ENCODE peak calls at places on chromosomes 1 and 21, in ten cellular contexts. T is PC-9, J is SK-N-SH, P is GM23248, W is MM.1S, V is GM23338, G is HCT116, C is OCI-LY7, H is PC-3, M is hepatocyte. E is an unnamed sample.

GRCh38 chr1:1109743-1110142 is 6.1 kb downstream of the C1orf159 start:
- DNase-seq in T (peak; percentile 78), J (no peak), P (no peak), M (no peak), G (no peak), W (no peak), V (no peak), H (peak; percentile 17), C (no peak), E (no peak)

GRCh38 chr1:21290546-21290944 is 282 bp upstream of the ECE1 start:
- DNase-seq in P (no peak), C (peak; percentile 80), V (peak; percentile 58), H (no peak), M (no peak), G (no peak), T (no peak), W (peak; percentile 68), J (no peak), E (peak; percentile 93)

GRCh38 chr1:59699227-59699847 is 115.4 kb upstream of the HOOK1 start:
- DNase-seq in V (peak; percentile 73), C (peak; percentile 47), J (peak; percentile 31), W (peak; percentile 63), H (peak; percentile 65), M (peak; percentile 64), T (peak; percentile 8), P (peak; percentile 68), G (peak; percentile 15), E (peak; percentile 78)

GRCh38 chr1:173744651-173745050 is 29.9 kb downstream of the KLHL20 start:
- DNase-seq in G (no peak), W (no peak), C (no peak), H (no peak), V (no peak), T (no peak), M (no peak), P (no peak), J (no peak), E (no peak)

GRCh38 chr21:44892536-44893277 is 19.2 kb upstream of the PTTG1IP start:
- DNase-seq in M (peak; percentile 66), P (peak; percentile 71), W (peak; percentile 56), G (peak; percentile 26), J (peak; percentile 86), T (peak; percentile 64), H (peak; percentile 70), V (peak; percentile 81), C (peak; percentile 72), E (peak; percentile 92)

GRCh38 chr1:247332901-247333361 is 1.3 kb upstream of the ZNF496 start:
- DNase-seq in W (no peak), G (no peak), J (no peak), P (peak; percentile 60), C (no peak), V (peak; percentile 30), H (peak; percentile 50), T (no peak), M (peak; percentile 48), E (no peak)

GRCh38 chr1:234970371-234970730 is 158.3 kb downstream of the TOMM20 start:
- DNase-seq in C (no peak), T (no peak), H (no peak), M (peak; percentile 66), V (no peak), G (no peak), W (no peak), J (no peak), P (no peak), E (no peak)

GRCh38 chr1:47914218-47914937 is 82.8 kb downstream of the TRABD2B start:
- DNase-seq in P (no peak), W (no peak), C (no peak), T (no peak), M (no peak), V (no peak), G (no peak), J (peak; percentile 45), H (no peak), E (no peak)

GRCh38 chr1:161068306-161069200 is 1.1 kb downstream of the ARHGAP30 start:
- DNase-seq in V (peak; percentile 56), G (no peak), H (no peak), C (peak; percentile 84), P (no peak), M (peak; percentile 2), T (no peak), W (peak; percentile 76), J (no peak), E (peak; percentile 88)

GRCh38 chr1:18951818-18952391 is 4.6 kb downstream of the IFFO2 start:
- DNase-seq in P (no peak), C (no peak), W (peak; percentile 78), V (no peak), T (no peak), M (no peak), J (no peak), H (no peak), G (no peak), E (no peak)

GRCh38 chr1:90821152-90821792 is 104.2 kb upstream of the BARHL2 start:
- DNase-seq in W (no peak), J (no peak), T (no peak), M (no peak), H (no peak), C (no peak), G (no peak), P (peak; percentile 7), V (no peak), E (no peak)

GRCh38 chr1:26853156-26853555 is 9.8 kb upstream of the SFN start:
- DNase-seq in H (peak; percentile 99), V (peak; percentile 90), M (peak; percentile 89), T (peak; percentile 95), G (peak; percentile 84), J (peak; percentile 91), P (peak; percentile 90), C (peak; percentile 80), W (peak; percentile 58), E (peak; percentile 88)

GRCh38 chr1:116130376-116130775 is 19.2 kb downstream of the MAB21L3 start:
- DNase-seq in M (no peak), P (no peak), W (no peak), G (no peak), J (no peak), T (no peak), H (no peak), C (no peak), V (no peak), E (no peak)

GRCh38 chr1:57423135-57424131 is at the start of gene DAB1:
- DNase-seq in V (peak; percentile 75), M (peak; percentile 64), G (no peak), W (peak; percentile 13), C (no peak), T (no peak), P (peak; percentile 43), H (no peak), J (peak; percentile 83), E (no peak)

GRCh38 chr21:38349111-38349746 is 92.4 kb downstream of the KCNJ15 start:
- DNase-seq in P (no peak), C (no peak), M (no peak), J (no peak), H (no peak), W (no peak), V (no peak), G (no peak), T (no peak), E (no peak)

GRCh38 chr1:226134170-226135058 is 52.1 kb downstream of the ACBD3 start:
- DNase-seq in T (no peak), J (no peak), P (no peak), C (no peak), W (no peak), G (no peak), M (no peak), V (no peak), H (no peak), E (no peak)

DNA sequence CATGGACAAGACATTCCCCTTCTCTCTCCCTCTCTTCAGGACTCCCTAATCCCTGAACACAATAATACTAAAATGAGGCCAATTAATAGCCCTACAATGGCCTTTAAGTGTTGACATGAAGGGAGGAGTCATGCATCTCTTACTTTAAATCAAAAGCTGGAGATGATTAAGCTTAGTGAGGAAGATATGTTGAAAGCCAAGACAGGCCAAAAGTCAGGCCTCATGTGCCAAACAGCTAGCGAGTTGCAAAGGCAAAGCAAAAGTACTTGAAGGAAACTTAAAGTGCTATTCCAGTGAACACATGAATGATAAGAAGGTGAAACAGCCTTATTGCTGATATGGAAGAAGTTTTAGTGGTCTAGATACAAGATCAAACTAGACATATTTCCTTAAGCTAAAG is 49.5 kb upstream of the CD46 start:
- DNase-seq in M (peak; percentile 10), T (no peak), C (no peak), W (no peak), P (peak; percentile 30), H (no peak), G (no peak), V (no peak), J (no peak), E (no peak)
- H3K9me2 ChIP-seq in M (no peaks in the 10 kb centered on the region), T (no peaks in the 10 kb centered on the region), C (no peaks in the 10 kb centered on the region), W (no peaks in the 10 kb centered on the region), P (no peaks in the 10 kb centered on the region), H (no peaks in the 10 kb centered on the region), G (no peaks in the 10 kb centered on the region), V (no peaks in the 10 kb centered on the region), J (no peaks in the 10 kb centered on the region), E (no peaks in the 10 kb centered on the region)

DNA sequence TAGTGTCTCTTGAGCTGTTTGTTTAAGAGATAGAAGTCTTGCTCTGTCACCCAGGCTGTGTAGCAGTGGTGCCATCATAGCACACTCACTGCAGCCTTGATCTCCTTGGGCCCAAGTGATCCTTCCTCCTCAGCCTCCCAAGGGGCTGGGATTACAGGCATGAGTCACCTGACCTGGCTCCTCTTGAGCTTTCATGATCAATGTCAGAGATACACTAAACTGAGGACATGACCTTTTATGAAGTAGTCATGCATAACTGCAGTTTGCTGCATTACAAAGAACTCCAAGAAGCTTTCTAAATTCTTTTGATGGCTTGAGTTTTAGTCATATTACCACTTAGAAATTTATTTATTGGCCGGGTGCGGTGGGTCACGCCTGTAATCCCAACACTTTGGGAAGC is 77.7 kb downstream of the CC2D1B start:
- DNase-seq in M (no peak), C (no peak), P (peak; percentile 54), W (no peak), J (no peak), H (peak; percentile 1), V (no peak), T (no peak), G (peak; percentile 60), E (no peak)
- H3K9me2 ChIP-seq in M (no peaks in the 10 kb centered on the region), C (no peaks in the 10 kb centered on the region), P (no peaks in the 10 kb centered on the region), W (no peaks in the 10 kb centered on the region), J (no peaks in the 10 kb centered on the region), H (no peaks in the 10 kb centered on the region), V (no peaks in the 10 kb centered on the region), T (no peaks in the 10 kb centered on the region), G (no peaks in the 10 kb centered on the region), E (no peaks in the 10 kb centered on the region)

GRCh38 chr1:227449727-227450420 is 113.5 kb upstream of the ZNF678 start:
- DNase-seq in W (no peak), T (no peak), J (no peak), C (no peak), G (no peak), P (no peak), H (no peak), V (no peak), M (no peak), E (no peak)
- H3K9me2 ChIP-seq in W (no peaks in the 10 kb centered on the region), T (no peaks in the 10 kb centered on the region), J (no peaks in the 10 kb centered on the region), C (no peaks in the 10 kb centered on the region), G (no peaks in the 10 kb centered on the region), P (no peaks in the 10 kb centered on the region), H (no peaks in the 10 kb centered on the region), V (no peaks in the 10 kb centered on the region), M (no peaks in the 10 kb centered on the region), E (no peaks in the 10 kb centered on the region)

GRCh38 chr1:117189109-117189437 is 21.7 kb downstream of the VTCN1 start:
- DNase-seq in W (no peak), T (no peak), H (no peak), J (no peak), M (no peak), G (no peak), V (no peak), P (no peak), C (no peak), E (no peak)
- H3K9me2 ChIP-seq in W (no peaks in the 10 kb centered on the region), T (no peaks in the 10 kb centered on the region), H (no peaks in the 10 kb centered on the region), J (no peaks in the 10 kb centered on the region), M (no peaks in the 10 kb centered on the region), G (no peaks in the 10 kb centered on the region), V (no peaks in the 10 kb centered on the region), P (no peaks in the 10 kb centered on the region), C (no peaks in the 10 kb centered on the region), E (no peaks in the 10 kb centered on the region)

GRCh38 chr21:43273708-43274021 is 104.9 kb downstream of the CRYAA start:
- DNase-seq in V (no peak), J (peak; percentile 68), C (no peak), H (no peak), M (peak; percentile 41), G (no peak), P (no peak), W (peak; percentile 29), T (no peak), E (peak; percentile 73)
- H3K9me2 ChIP-seq in V (no peaks in the 10 kb centered on the region), J (no peaks in the 10 kb centered on the region), C (no peaks in the 10 kb centered on the region), H (no peaks in the 10 kb centered on the region), M (no peaks in the 10 kb centered on the region), G (no peaks in the 10 kb centered on the region), P (no peaks in the 10 kb centered on the region), W (no peaks in the 10 kb centered on the region), T (no peaks in the 10 kb centered on the region), E (no peaks in the 10 kb centered on the region)

E was measured in Karpas-422.